ENCODE peak calls at places on chromosomes 4 and X, in eight cellular contexts. Z, U, Y, W, E, V, C and D are unnamed samples. For H3K36me3 and H3K4me1, the result is how much of the 10 kb centered on the place peaks cover.

GRCh38 chr4:15755781-15756180 is 22.3 kb upstream of the CD38 start:
- DNase-seq in Z (no peak), U (no peak), Y (no peak), W (no peak), E (no peak), V (no peak), C (no peak), D (no peak)

GRCh38 chrX:107673933-107674479 is 45.7 kb downstream of the PRPS1 start:
- DNase-seq in Z (peak), U (peak), Y (peak), W (peak), E (no peak), V (peak), C (peak), D (peak)

GRCh38 chr4:85773372-85773771 is 298.4 kb downstream of the ARHGAP24 start:
- DNase-seq in Z (no peak), U (no peak), Y (no peak), W (no peak), E (no peak), V (no peak), C (no peak), D (no peak)

GRCh38 chrX:135410861-135411627 is 10.7 kb upstream of the SMIM10L2A start:
- DNase-seq in Z (no peak), U (no peak), Y (no peak), W (no peak), E (no peak), V (no peak), C (no peak), D (no peak)

GRCh38 chr4:54498661-54499111 is 159.1 kb upstream of the KIT start:
- DNase-seq in Z (no peak), U (peak), Y (no peak), W (peak), E (peak), V (peak), C (no peak), D (no peak)

GRCh38 chr4:15322016-15322415 is 105.8 kb upstream of the C1QTNF7 start:
- DNase-seq in Z (no peak), U (no peak), Y (no peak), W (no peak), E (no peak), V (no peak), C (no peak), D (no peak)

GRCh38 chr4:16783119-16783518 is 115.3 kb downstream of the LDB2 start:
- DNase-seq in Z (no peak), U (no peak), Y (no peak), W (no peak), E (no peak), V (no peak), C (no peak), D (no peak)

GRCh38 chr4:159012381-159012780 is 90.5 kb upstream of the RAPGEF2 start:
- DNase-seq in Z (no peak), U (peak), Y (no peak), W (no peak), E (peak), V (peak), C (no peak), D (no peak)

GRCh38 chrX:1592128-1592862 is 891 bp downstream of the AKAP17A start:
- DNase-seq in Z (peak), U (no peak), Y (no peak), W (no peak), E (no peak), V (peak), C (no peak), D (peak)

GRCh38 chr4:118338981-118339765 is 13.6 kb downstream of the PRSS12 start:
- DNase-seq in Z (no peak), U (no peak), Y (no peak), W (no peak), E (no peak), V (peak), C (no peak), D (no peak)
- H3K36me3 ChIP-seq in Z (under half), U (under half), Y (under half), W (under half), E (under half), V (under half), C (under half), D (under half)

DNA sequence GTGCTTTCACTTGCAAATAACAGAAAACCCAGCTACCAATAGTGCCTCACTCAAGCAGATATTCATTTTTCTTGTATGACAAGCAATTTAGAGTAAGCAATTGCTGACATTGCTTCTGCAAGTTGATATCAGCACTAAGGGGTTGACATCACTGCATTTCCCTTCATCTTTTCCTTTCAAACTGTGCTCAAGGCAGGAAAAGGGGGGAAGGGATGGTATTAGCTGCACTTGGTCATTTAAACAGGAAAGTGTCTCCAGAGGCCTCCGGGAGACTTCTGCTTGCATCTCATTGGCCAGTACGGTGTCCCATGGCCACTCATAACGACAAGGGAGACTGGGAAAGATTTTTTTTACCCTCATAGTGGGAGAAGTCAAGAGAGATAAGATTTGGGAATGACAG is 65.5 kb upstream of the FGG start:
- DNase-seq in Z (no peak), U (no peak), Y (no peak), W (no peak), E (no peak), V (no peak), C (no peak), D (no peak)
- H3K4me1 ChIP-seq in Z (under half), U (under half), Y (under half), W (under half), E (under half), V (under half), C (under half), D (under half)

GRCh38 chrX:45571453-45571852 is 370.8 kb upstream of the DIPK2B start:
- DNase-seq in Z (no peak), U (no peak), Y (no peak), W (no peak), E (no peak), V (no peak), C (no peak), D (no peak)

GRCh38 chrX:45577361-45577760 is 376.7 kb upstream of the DIPK2B start:
- DNase-seq in Z (no peak), U (no peak), Y (no peak), W (no peak), E (no peak), V (no peak), C (no peak), D (no peak)
- H3K27ac ChIP-seq in Z (no peak), U (no peak), Y (no peak), W (no peak), E (no peak), V (no peak), C (no peak), D (no peak)

GRCh38 chr4:43693876-43694275 is 754.7 kb downstream of the KCTD8 start:
- DNase-seq in Z (no peak), U (no peak), Y (no peak), W (no peak), E (no peak), V (no peak), C (no peak), D (no peak)
- H3K36me3 ChIP-seq in Z (under half), U (under half), Y (under half), W (under half), E (under half), V (under half), C (under half), D (under half)

DNA sequence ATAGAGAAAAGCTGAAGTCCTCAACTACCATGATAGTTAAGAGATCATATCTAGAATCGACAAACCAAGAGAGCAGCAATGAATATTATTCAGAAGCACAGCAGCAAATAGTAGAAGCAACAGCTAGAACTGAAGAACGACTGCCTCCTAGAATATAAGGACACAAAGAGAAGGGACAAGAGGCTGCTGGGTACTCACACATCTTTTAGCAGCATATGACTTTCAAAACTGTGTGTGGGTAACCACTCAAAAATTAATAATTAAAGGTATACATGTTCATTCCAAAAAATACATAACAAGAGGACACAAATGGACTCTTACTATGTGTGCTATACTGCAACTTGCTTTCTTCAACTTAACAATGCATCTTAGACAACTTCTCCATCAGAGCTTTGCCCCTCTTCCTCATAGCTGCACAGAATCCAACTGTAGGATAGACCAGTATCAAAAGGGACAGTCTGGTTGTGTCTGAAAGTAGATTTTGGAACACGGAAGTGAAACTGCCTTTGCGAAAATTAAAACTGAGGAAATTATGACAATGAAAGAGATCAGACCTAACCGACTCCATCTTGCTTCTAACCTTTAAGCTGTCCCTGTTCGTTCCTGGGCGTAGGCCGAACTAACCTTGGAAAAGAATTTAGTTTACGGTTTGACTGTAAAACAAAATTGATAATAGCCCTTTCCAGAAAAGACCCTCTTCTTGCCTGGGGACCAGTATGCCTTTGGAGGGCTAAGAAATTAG is 125.7 kb downstream of the SH3KBP1 start:
- DNase-seq in Z (no peak), U (no peak), Y (no peak), W (no peak), E (no peak), V (no peak), C (no peak), D (no peak)
- H3K4me1 ChIP-seq in Z (under half), U (under half), Y (under half), W (under half), E (under half), V (under half), C (under half), D (under half)

GRCh38 chr4:75639124-75639695 is 8.9 kb upstream of the CDKL2 start:
- DNase-seq in Z (no peak), U (no peak), Y (no peak), W (no peak), E (peak), V (no peak), C (no peak), D (peak)

GRCh38 chr4:75644095-75644494 is 13.8 kb upstream of the CDKL2 start:
- DNase-seq in Z (no peak), U (no peak), Y (no peak), W (no peak), E (no peak), V (no peak), C (no peak), D (no peak)

GRCh38 chr4:75637827-75638226 is 7.5 kb upstream of the CDKL2 start:
- DNase-seq in Z (no peak), U (no peak), Y (no peak), W (no peak), E (no peak), V (no peak), C (no peak), D (no peak)

DNA sequence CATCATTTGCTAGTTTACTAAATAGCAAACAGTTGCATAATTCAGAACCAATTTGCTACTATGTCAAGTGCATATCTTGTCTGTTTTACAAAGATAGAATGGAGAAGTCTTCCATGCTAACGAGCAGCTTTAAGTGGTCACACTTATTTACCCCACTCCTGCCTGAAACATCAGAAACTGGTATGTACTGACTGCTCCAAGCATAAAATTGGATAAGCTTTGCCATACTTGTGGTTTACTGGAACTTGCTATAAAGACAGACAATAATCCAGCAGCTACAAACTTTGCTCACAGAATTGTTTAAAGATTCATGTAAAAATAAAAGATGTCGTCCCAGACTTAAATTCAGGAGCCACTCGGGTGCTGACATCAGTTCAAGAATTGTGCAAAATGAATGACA is 13.3 kb upstream of the CDKL2 start:
- DNase-seq in Z (no peak), U (no peak), Y (no peak), W (no peak), E (no peak), V (no peak), C (no peak), D (no peak)
- H3K27ac ChIP-seq in Z (peak), U (no peak), Y (no peak), W (no peak), E (no peak), V (no peak), C (no peak), D (no peak)

GRCh38 chrX:118763489-118763888 is 36.1 kb downstream of the IL13RA1 start:
- DNase-seq in Z (no peak), U (no peak), Y (no peak), W (no peak), E (no peak), V (no peak), C (no peak), D (no peak)
- H3K36me3 ChIP-seq in Z (under half), U (under half), Y (under half), W (under half), E (under half), V (under half), C (under half), D (under half)